ENCODE peak calls at places on chromosome 2, in five cellular contexts. A is right lobe of liver, T is A549, Q is SK-N-SH, W is PC-3. E is an unnamed sample.

GRCh38 chr2:132929786-132930185 is 259.8 kb upstream of the LYPD1 start:
- DNase-seq in A (no peak), T (no peak), Q (no peak), W (no peak), E (no peak)

GRCh38 chr2:43542285-43542933 is 53.4 kb downstream of the THADA start:
- DNase-seq in A (no peak), T (peak), Q (peak), W (peak), E (no peak)

GRCh38 chr2:170932166-170932565 is 3.1 kb downstream of the GORASP2 start:
- DNase-seq in A (no peak), T (no peak), Q (no peak), W (no peak), E (no peak)

GRCh38 chr2:48504647-48505327 is 25.2 kb upstream of the STON1 start:
- DNase-seq in A (no peak), T (no peak), Q (no peak), W (peak), E (no peak)

GRCh38 chr2:144708641-144709040 is 188.7 kb upstream of the ZEB2 start:
- DNase-seq in A (no peak), T (no peak), Q (no peak), W (no peak), E (no peak)

GRCh38 chr2:33091541-33092123 is 144.9 kb downstream of the LTBP1 start:
- DNase-seq in A (no peak), T (no peak), Q (no peak), W (no peak), E (no peak)

GRCh38 chr2:18362696-18363095 is 197.8 kb downstream of the RDH14 start:
- DNase-seq in A (no peak), T (no peak), Q (no peak), W (peak), E (no peak)

GRCh38 chr2:37322368-37322767 is 2.3 kb downstream of the PRKD3 start:
- DNase-seq in A (no peak), T (no peak), Q (peak), W (no peak), E (no peak)

GRCh38 chr2:221402072-221402471 is 170.0 kb downstream of the EPHA4 start:
- DNase-seq in A (no peak), T (no peak), Q (no peak), W (no peak), E (no peak)

GRCh38 chr2:116499389-116499788 is 1315.1 kb upstream of the DDX18 start:
- DNase-seq in A (no peak), T (no peak), Q (no peak), W (no peak), E (no peak)

GRCh38 chr2:40371525-40372277 is 80.2 kb downstream of the SLC8A1 start:
- DNase-seq in A (no peak), T (no peak), Q (peak), W (peak), E (no peak)

GRCh38 chr2:95158441-95158840 is 1.2 kb downstream of the ZNF514 start:
- DNase-seq in A (no peak), T (no peak), Q (no peak), W (no peak), E (no peak)

GRCh38 chr2:33018271-33018670 is 71.5 kb downstream of the LTBP1 start:
- DNase-seq in A (no peak), T (no peak), Q (no peak), W (no peak), E (no peak)

GRCh38 chr2:7077660-7078278 is 160.6 kb downstream of the RNF144A start:
- DNase-seq in A (no peak), T (no peak), Q (no peak), W (no peak), E (no peak)

GRCh38 chr2:174974131-174974530 is 31.1 kb downstream of the CHN1 start:
- DNase-seq in A (no peak), T (no peak), Q (no peak), W (no peak), E (no peak)

GRCh38 chr2:216956820-216957493 is 97.1 kb upstream of the TNP1 start:
- DNase-seq in A (no peak), T (no peak), Q (no peak), W (no peak), E (no peak)

GRCh38 chr2:143629344-143629743 is 500.1 kb downstream of the ARHGAP15 start:
- DNase-seq in A (no peak), T (no peak), Q (no peak), W (peak), E (no peak)

GRCh38 chr2:230981704-230982103 is 14.2 kb upstream of the SPATA3 start:
- DNase-seq in A (peak), T (no peak), Q (no peak), W (no peak), E (no peak)

GRCh38 chr2:201996006-201996405 is 37.6 kb upstream of the FZD7 start:
- DNase-seq in A (no peak), T (no peak), Q (no peak), W (no peak), E (no peak)

GRCh38 chr2:235983016-235983415 is 185.2 kb downstream of the GBX2 start:
- DNase-seq in A (no peak), T (no peak), Q (no peak), W (no peak), E (no peak)

GRCh38 chr2:127014630-127015029 is 92.3 kb downstream of the BIN1 start:
- DNase-seq in A (no peak), T (no peak), Q (no peak), W (peak), E (no peak)

GRCh38 chr2:132589060-132589765 is 80.8 kb downstream of the LYPD1 start:
- DNase-seq in A (no peak), T (no peak), Q (peak), W (no peak), E (no peak)

GRCh38 chr2:180449171-180449570 is 442.1 kb upstream of the CWC22 start:
- DNase-seq in A (no peak), T (no peak), Q (no peak), W (no peak), E (no peak)

GRCh38 chr2:73324126-73324525 is 30.8 kb upstream of the EGR4 start:
- DNase-seq in A (no peak), T (no peak), Q (no peak), W (no peak), E (no peak)

GRCh38 chr2:77104554-77104953 is 417.6 kb downstream of the LRRTM4 start:
- DNase-seq in A (no peak), T (no peak), Q (no peak), W (no peak), E (no peak)

GRCh38 chr2:157903626-157904025 is 27.5 kb upstream of the ACVR1 start:
- DNase-seq in A (no peak), T (no peak), Q (no peak), W (no peak), E (no peak)

GRCh38 chr2:136288249-136288648 is 170.3 kb upstream of the CXCR4 start:
- DNase-seq in A (no peak), T (no peak), Q (no peak), W (no peak), E (no peak)

GRCh38 chr2:96890726-96891385 is 21.0 kb upstream of the SEMA4C start:
- DNase-seq in A (no peak), T (no peak), Q (peak), W (no peak), E (no peak)

GRCh38 chr2:223460774-223461211 is 141.4 kb downstream of the SCG2 start:
- DNase-seq in A (no peak), T (peak), Q (no peak), W (peak), E (no peak)

GRCh38 chr2:223464071-223464470 is 138.1 kb downstream of the SCG2 start:
- DNase-seq in A (no peak), T (no peak), Q (no peak), W (no peak), E (no peak)

GRCh38 chr2:223457301-223457700 is 144.9 kb downstream of the SCG2 start:
- DNase-seq in A (no peak), T (no peak), Q (no peak), W (no peak), E (no peak)

GRCh38 chr2:223459328-223459939 is 142.7 kb downstream of the SCG2 start:
- DNase-seq in A (no peak), T (peak), Q (peak), W (peak), E (no peak)
- TF ChIP-seq CTCF in A (peak), T (peak), Q (peak), W (peak), E (peak)

GRCh38 chr2:44939074-44940052 is 2.1 kb upstream of the SIX3 start:
- DNase-seq in A (no peak), T (no peak), Q (peak), W (no peak), E (no peak)
- H3K4me3 ChIP-seq in A (peak), T (peak), Q (peak), W (peak), E (peak)

DNA sequence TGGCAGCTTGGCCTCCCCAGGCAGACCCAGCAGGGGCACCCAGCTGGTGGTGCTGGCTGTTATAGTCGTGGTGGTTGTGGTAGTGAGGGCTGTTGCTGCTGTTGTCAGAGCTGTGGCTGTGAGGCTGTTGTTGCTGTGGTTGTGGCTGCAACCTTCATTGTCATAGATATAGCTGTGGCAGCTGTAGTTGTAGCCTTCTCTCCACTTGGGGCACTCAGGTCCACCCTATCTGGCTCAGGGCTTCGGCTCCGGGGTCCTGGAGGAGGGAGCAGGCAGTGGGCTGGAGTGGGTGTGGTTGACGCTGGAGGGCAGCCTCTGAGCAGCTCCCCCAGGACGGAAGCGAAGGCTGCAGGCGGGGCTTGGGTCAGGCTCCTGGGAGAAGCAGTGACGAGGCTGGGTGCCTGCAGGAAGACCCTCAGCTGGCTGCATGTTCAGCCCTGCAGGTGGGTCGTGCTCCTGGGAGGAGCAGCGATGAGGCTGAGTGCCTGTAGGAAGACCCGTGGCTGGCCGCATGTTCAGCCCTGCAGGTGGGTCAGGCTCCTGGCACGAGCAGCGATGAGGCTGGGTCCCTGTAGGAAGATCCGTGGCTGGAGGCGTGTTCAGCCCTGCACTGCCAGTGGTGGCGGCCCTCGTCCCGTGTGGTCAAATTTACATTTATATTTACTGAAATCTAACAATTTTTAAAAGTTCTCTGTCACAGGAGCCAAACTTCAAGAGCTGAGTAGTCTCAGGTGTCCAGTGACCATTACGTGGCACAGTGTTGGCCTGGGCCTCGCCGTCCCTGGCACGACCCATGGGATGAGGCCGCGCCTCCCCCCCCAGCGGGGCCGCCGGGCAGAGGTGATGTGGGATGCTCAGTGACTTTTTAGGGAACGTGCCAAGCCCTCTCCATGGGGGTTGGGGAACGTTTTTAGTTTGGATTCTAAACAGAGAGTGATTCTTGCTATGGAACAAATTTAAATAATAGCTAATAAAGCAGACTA is 79.2 kb upstream of the PXDN start:
- DNase-seq in A (no peak), T (no peak), Q (no peak), W (no peak), E (no peak)
- TF ChIP-seq CTCF in A (no peak), T (no peak), Q (no peak), W (no peak), E (no peak)

GRCh38 chr2:65053199-65053598 is 3.0 kb upstream of the CEP68 start:
- DNase-seq in A (no peak), T (no peak), Q (no peak), W (no peak), E (no peak)
- H3K4me3 ChIP-seq in A (no peak), T (no peak), Q (no peak), W (no peak), E (no peak)

GRCh38 chr2:100070078-100070477 is 72.3 kb downstream of the AFF3 start:
- DNase-seq in A (no peak), T (no peak), Q (no peak), W (no peak), E (no peak)
- TF ChIP-seq CTCF in A (no peak), T (no peak), Q (no peak), W (no peak), E (no peak)

GRCh38 chr2:10284108-10284870 is 18.4 kb upstream of the HPCAL1 start:
- DNase-seq in A (no peak), T (no peak), Q (peak), W (no peak), E (no peak)
- H3K4me3 ChIP-seq in A (no peak), T (no peak), Q (no peak), W (no peak), E (no peak)

DNA sequence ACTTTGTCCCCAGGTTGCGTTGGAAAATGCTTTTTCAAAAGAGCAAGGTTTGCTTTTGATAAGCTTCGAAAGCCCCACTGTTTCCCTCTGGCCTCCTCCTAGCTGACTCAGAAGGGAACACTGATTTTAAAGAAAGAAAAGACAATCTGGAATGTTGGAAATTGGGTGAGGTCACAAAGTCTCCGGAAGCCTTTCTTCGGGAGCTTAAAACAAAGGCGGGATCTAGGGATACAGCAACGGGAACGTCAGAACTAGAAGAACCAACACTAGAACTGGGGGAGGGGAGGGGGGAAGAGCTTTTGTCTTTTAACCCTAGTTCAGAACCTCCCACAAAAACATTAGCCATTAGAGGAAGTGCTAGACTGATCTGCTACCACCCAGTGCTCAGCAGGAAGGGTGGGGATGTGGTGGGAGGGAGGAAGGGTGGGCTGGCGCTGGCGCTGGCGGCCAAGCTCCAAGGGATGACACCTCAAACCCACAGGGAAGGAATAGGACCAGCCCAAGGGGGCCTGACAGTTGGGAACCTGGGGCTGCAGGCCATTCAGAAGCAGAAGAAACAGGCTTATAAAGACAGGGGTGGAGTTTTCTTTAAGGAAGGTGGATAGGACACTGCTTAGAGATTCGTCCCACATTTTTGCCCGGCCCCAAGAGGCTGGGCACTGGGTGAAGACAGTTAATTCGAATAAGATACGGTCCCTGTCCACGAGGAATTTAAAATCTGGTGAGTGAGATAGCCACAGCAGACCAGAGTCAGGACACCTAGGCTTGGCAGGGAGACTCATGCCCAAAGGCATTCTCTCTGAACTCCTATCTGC is 1.7 kb downstream of the TMSB10 start:
- DNase-seq in A (peak), T (peak), Q (peak), W (peak), E (no peak)
- TF ChIP-seq CTCF in A (no peak), T (no peak), Q (no peak), W (no peak), E (no peak)